ENCODE peak calls at places on chromosomes 12 and 14, in four cellular contexts. G is natural killer cell treated with Interleukin-12 subunit alpha and Interleukin-12 subunit beta and Interleukin-15 and Interleukin-18, amount 100 ng/mL, for 72 hours; H is ELF-1; S is COR-L47. P is an unnamed sample.

GRCh38 chr12:51195841-51196240 is 22.0 kb downstream of the POU6F1 start:
- DNase-seq in G (no peak), S (no peak), H (no peak), P (no peak)

GRCh38 chr12:6538420-6539275 is 4.3 kb downstream of the GAPDH start:
- DNase-seq in S (no peak), G (no peak), H (peak), P (no peak)

GRCh38 chr14:80425686-80426085 is 214.4 kb upstream of the DIO2 start:
- DNase-seq in G (no peak), S (no peak), H (no peak), P (no peak)

GRCh38 chr12:8912910-8913309 is 1.4 kb upstream of the PHC1 start:
- DNase-seq in H (peak), S (no peak), G (no peak), P (peak)

GRCh38 chr14:89618309-89618708 is 201.3 kb upstream of the FOXN3 start:
- DNase-seq in S (no peak), G (no peak), H (no peak), P (peak)

GRCh38 chr12:81598205-81598604 is 160.9 kb downstream of the PPFIA2 start:
- DNase-seq in G (no peak), S (peak), H (no peak), P (peak)

GRCh38 chr14:30938617-30939016 is 64.3 kb downstream of the COCH start:
- DNase-seq in G (no peak), S (no peak), H (no peak), P (no peak)

GRCh38 chr12:2301531-2302461 is 249.0 kb downstream of the CACNA1C start:
- DNase-seq in G (no peak), S (no peak), H (no peak), P (no peak)

GRCh38 chr14:75426332-75427125 is 1.3 kb upstream of the JDP2 start:
- DNase-seq in H (no peak), G (no peak), S (no peak), P (no peak)

GRCh38 chr12:101172316-101172715 is 37.7 kb downstream of the SLC5A8 start:
- DNase-seq in G (no peak), H (peak), S (no peak), P (no peak)

GRCh38 chr14:32038876-32039275 is 38.2 kb upstream of the ARHGAP5 start:
- DNase-seq in S (peak), G (no peak), H (no peak), P (peak)

GRCh38 chr14:101950100-101950499 is 14.3 kb upstream of the DYNC1H1 start:
- DNase-seq in H (no peak), S (no peak), G (no peak), P (no peak)

GRCh38 chr14:98114122-98114895 is 1157.7 kb downstream of the BCL11B start:
- DNase-seq in G (no peak), S (no peak), H (no peak), P (no peak)